ENCODE peak calls at places on chromosomes 11 and 22, in six cellular contexts. P is fibroblast of lung, A is neural progenitor cell, G is H9, J is mammary epithelial cell, N is colonic mucosa. O is an unnamed sample. For H3K27me3 and H3K4me1, the result is how much of the 10 kb centered on the place peaks cover.

GRCh38 chr11:28842716-28843115 is 734.5 kb downstream of the METTL15 start:
- DNase-seq in P (no peak), A (no peak), G (no peak), J (no peak), N (no peak), O (no peak)

GRCh38 chr11:95187730-95188129 is 43.3 kb downstream of the SESN3 start:
- DNase-seq in P (no peak), A (no peak), G (no peak), J (no peak), N (no peak), O (no peak)

GRCh38 chr22:43213962-43214361 is 27.0 kb upstream of the TTLL12 start:
- DNase-seq in P (no peak), A (no peak), G (no peak), J (no peak), N (no peak), O (no peak)

GRCh38 chr11:18700872-18701271 is 2.3 kb downstream of the TMEM86A start:
- DNase-seq in P (no peak), A (no peak), G (no peak), J (no peak), N (no peak), O (no peak)

GRCh38 chr11:128226106-128226716 is 361.1 kb downstream of the ETS1 start:
- DNase-seq in P (no peak), A (no peak), G (no peak), J (no peak), N (no peak), O (peak)

GRCh38 chr11:59667812-59668187 is 1.0 kb downstream of the PATL1 start:
- DNase-seq in P (no peak), A (peak), G (no peak), J (no peak), N (no peak), O (no peak)

GRCh38 chr11:103940542-103940941 is 95.9 kb upstream of the DDI1 start:
- DNase-seq in P (no peak), A (no peak), G (no peak), J (peak), N (no peak), O (peak)

GRCh38 chr22:33922268-33922667 is 2.0 kb upstream of the LARGE1 start:
- DNase-seq in P (peak), A (peak), G (peak), J (peak), N (peak), O (peak)

GRCh38 chr22:35743466-35743865 is 25.8 kb downstream of the APOL5 start:
- DNase-seq in P (peak), A (no peak), G (no peak), J (no peak), N (no peak), O (peak)

GRCh38 chr11:76391039-76391438 is 9.9 kb downstream of the GVQW3 start:
- DNase-seq in P (no peak), A (no peak), G (no peak), J (no peak), N (no peak), O (no peak)

GRCh38 chr11:108117746-108118371 is 3.5 kb upstream of the ACAT1 start:
- DNase-seq in P (peak), A (peak), G (no peak), J (peak), N (no peak), O (peak)

GRCh38 chr11:47257518-47258316 is at the start of gene NR1H3:
- DNase-seq in P (peak), A (peak), G (peak), J (peak), N (peak), O (peak)

GRCh38 chr11:75473684-75474083 is 40.7 kb upstream of the KLHL35 start:
- DNase-seq in P (no peak), A (no peak), G (no peak), J (no peak), N (no peak), O (no peak)

GRCh38 chr11:72239296-72239848 is 4.6 kb downstream of the PHOX2A start:
- DNase-seq in P (peak), A (peak), G (peak), J (no peak), N (peak), O (peak)

GRCh38 chr11:95067828-95068244 is 1.1 kb downstream of the SRSF8 start:
- DNase-seq in P (peak), A (no peak), G (no peak), J (no peak), N (peak), O (no peak)

GRCh38 chr22:47163876-47164513 is 401.5 kb downstream of the TBC1D22A start:
- DNase-seq in P (no peak), A (no peak), G (peak), J (no peak), N (no peak), O (no peak)

GRCh38 chr11:29685361-29685760 is 331.5 kb downstream of the KCNA4 start:
- DNase-seq in P (no peak), A (no peak), G (no peak), J (no peak), N (no peak), O (no peak)

GRCh38 chr11:68312780-68313573 is 586 bp downstream of the LRP5 start:
- DNase-seq in P (no peak), A (peak), G (no peak), J (no peak), N (no peak), O (peak)

GRCh38 chr11:8810331-8811301 is 100.4 kb upstream of the AKIP1 start:
- DNase-seq in P (peak), A (peak), G (peak), J (peak), N (peak), O (peak)

GRCh38 chr11:34052036-34052607 is 591 bp downstream of the CAPRIN1 start:
- DNase-seq in P (peak), A (peak), G (peak), J (peak), N (peak), O (peak)

GRCh38 chr11:17352925-17353227 is 1.3 kb downstream of the NCR3LG1 start:
- DNase-seq in P (peak), A (peak), G (peak), J (peak), N (peak), O (peak)

GRCh38 chr11:58647141-58647699 is 24.8 kb downstream of the CNTF start:
- DNase-seq in P (no peak), A (no peak), G (no peak), J (no peak), N (no peak), O (no peak)

GRCh38 chr11:47055534-47055933 is 119.0 kb downstream of the CSTPP1 start:
- DNase-seq in P (no peak), A (no peak), G (no peak), J (no peak), N (no peak), O (no peak)

GRCh38 chr22:17576475-17576874 is 13.2 kb downstream of the SLC25A18 start:
- DNase-seq in P (no peak), A (no peak), G (peak), J (peak), N (no peak), O (peak)

GRCh38 chr11:44741976-44742375 is 15.2 kb downstream of the TSPAN18 start:
- DNase-seq in P (no peak), A (no peak), G (no peak), J (no peak), N (no peak), O (no peak)

GRCh38 chr11:110261195-110262140 is 34.9 kb downstream of the RDX start:
- DNase-seq in P (peak), A (no peak), G (no peak), J (no peak), N (no peak), O (peak)

GRCh38 chr22:26949193-26949592 is 291.8 kb downstream of the MIAT start:
- DNase-seq in P (peak), A (peak), G (no peak), J (peak), N (no peak), O (peak)

GRCh38 chr22:43698403-43698802 is 113.7 kb downstream of the EFCAB6 start:
- DNase-seq in P (no peak), A (no peak), G (no peak), J (peak), N (no peak), O (no peak)

GRCh38 chr22:19886605-19887250 is 32.1 kb upstream of the GNB1L start:
- DNase-seq in P (peak), A (no peak), G (no peak), J (peak), N (no peak), O (peak)

GRCh38 chr11:34049058-34049457 is 2.5 kb upstream of the CAPRIN1 start:
- DNase-seq in P (no peak), A (no peak), G (no peak), J (no peak), N (no peak), O (no peak)

GRCh38 chr11:71193431-71193830 is 58.9 kb downstream of the SHANK2 start:
- DNase-seq in P (no peak), A (no peak), G (no peak), J (no peak), N (no peak), O (no peak)

GRCh38 chr11:112949781-112950575 is 11.2 kb upstream of the NCAM1 start:
- DNase-seq in P (no peak), A (no peak), G (no peak), J (no peak), N (no peak), O (no peak)

GRCh38 chr22:43243275-43243768 is 56.4 kb upstream of the TTLL12 start:
- DNase-seq in P (no peak), A (no peak), G (no peak), J (no peak), N (no peak), O (no peak)

GRCh38 chr11:99198215-99198614 is 177.5 kb downstream of the CNTN5 start:
- DNase-seq in P (no peak), A (no peak), G (no peak), J (no peak), N (no peak), O (no peak)

GRCh38 chr11:27213232-27213660 is 149.8 kb downstream of the CCDC34 start:
- DNase-seq in P (peak), A (peak), G (no peak), J (peak), N (peak), O (peak)

GRCh38 chr11:116590844-116591575 is 181.8 kb downstream of the BUD13 start:
- DNase-seq in P (no peak), A (no peak), G (no peak), J (no peak), N (no peak), O (no peak)
- H3K27me3 ChIP-seq in P (under half), A (under half), G (under half), J (under half), N (under half), O (under half)

GRCh38 chr22:38218661-38219331 is 17.0 kb downstream of the MAFF start:
- DNase-seq in P (peak), A (peak), G (peak), J (peak), N (peak), O (peak)

GRCh38 chr22:38220163-38220562 is 18.4 kb downstream of the MAFF start:
- DNase-seq in P (no peak), A (no peak), G (no peak), J (no peak), N (no peak), O (no peak)

GRCh38 chr22:38221407-38221806 is 19.6 kb downstream of the MAFF start:
- DNase-seq in P (no peak), A (no peak), G (no peak), J (no peak), N (no peak), O (no peak)

GRCh38 chr22:38220653-38221386 is 19.0 kb downstream of the MAFF start:
- DNase-seq in P (no peak), A (no peak), G (no peak), J (no peak), N (no peak), O (no peak)

GRCh38 chr22:38219644-38220043 is 17.9 kb downstream of the MAFF start:
- DNase-seq in P (no peak), A (no peak), G (no peak), J (no peak), N (no peak), O (no peak)
- H3K9ac ChIP-seq in P (no peak), A (no peak), G (no peak), J (peak), N (peak), O (peak)

GRCh38 chr22:31488988-31489617 is 539 bp downstream of the EIF4ENIF1 start:
- DNase-seq in P (no peak), A (peak), G (peak), J (peak), N (peak), O (peak)
- H3K4me1 ChIP-seq in P (under half), A (under half), G (under half), J (under half), N (under half), O (under half)

DNA sequence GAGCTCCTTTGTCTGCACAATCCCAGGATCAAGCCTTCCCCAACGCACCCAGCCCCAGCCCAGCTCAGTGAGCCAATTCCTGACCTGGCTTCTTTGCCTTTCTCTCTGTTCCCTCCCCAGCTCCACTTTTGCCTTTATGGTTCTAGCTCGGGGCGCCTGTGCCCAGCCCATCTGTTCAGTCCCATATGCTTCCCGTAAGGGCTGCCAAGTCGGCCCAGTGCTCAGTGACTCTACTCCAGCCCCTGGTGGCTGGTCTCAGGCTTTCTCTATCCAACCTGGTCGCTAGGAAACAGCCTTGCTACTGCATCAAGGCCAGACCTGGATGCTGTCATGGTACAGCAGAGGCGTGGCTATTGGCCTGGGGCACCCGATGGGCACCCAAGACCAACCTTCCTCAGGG is 178.1 kb downstream of the DSCAML1 start:
- DNase-seq in P (no peak), A (peak), G (peak), J (no peak), N (no peak), O (no peak)
- H3K27me3 ChIP-seq in P (under half), A (under half), G (under half), J (under half), N (under half), O (half or more)

GRCh38 chr11:13007182-13007581 is 1.9 kb upstream of the RASSF10 start:
- DNase-seq in P (no peak), A (no peak), G (no peak), J (no peak), N (no peak), O (no peak)
- H3K9ac ChIP-seq in P (no peak), A (no peak), G (no peak), J (no peak), N (no peak), O (no peak)

GRCh38 chr11:119126675-119127268 is 5.4 kb downstream of the HINFP start:
- DNase-seq in P (no peak), A (no peak), G (no peak), J (no peak), N (no peak), O (no peak)
- H3K4me1 ChIP-seq in P (under half), A (under half), G (under half), J (under half), N (under half), O (under half)

GRCh38 chr11:20597924-20598484 is 1.4 kb upstream of the SLC6A5 start:
- DNase-seq in P (no peak), A (peak), G (no peak), J (no peak), N (no peak), O (no peak)

GRCh38 chr11:20599424-20600346 is at the start of gene SLC6A5:
- DNase-seq in P (peak), A (peak), G (peak), J (peak), N (no peak), O (peak)

GRCh38 chr11:20597137-20597923 is 2.1 kb upstream of the SLC6A5 start:
- DNase-seq in P (no peak), A (peak), G (no peak), J (no peak), N (no peak), O (no peak)

GRCh38 chr11:20596629-20597129 is 2.7 kb upstream of the SLC6A5 start:
- DNase-seq in P (no peak), A (peak), G (peak), J (peak), N (no peak), O (no peak)

DNA sequence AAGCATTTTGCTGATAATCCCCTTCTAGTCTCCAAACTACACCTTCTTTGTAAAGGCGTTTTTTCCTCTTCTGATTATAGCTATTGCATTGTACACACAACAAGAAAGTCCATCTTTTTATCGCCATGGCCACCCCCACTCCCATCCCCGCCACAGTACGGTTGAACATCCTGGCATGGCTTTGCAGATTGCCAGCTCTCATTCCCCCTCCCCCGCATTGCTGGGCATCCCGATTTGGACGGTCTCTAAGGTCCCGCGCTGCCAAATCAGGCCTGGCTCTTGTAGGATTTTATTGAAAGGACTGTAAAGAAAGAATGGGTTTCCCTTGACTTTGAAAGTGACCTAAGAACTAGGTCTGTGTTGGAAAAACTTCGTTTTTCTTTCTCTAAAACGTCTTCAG is 921 bp upstream of the SLC6A5 start:
- DNase-seq in P (no peak), A (peak), G (no peak), J (no peak), N (no peak), O (no peak)
- H3K27me3 ChIP-seq in P (half or more), A (half or more), G (half or more), J (half or more), N (half or more), O (half or more)

GRCh38 chr11:119671048-119671447 is 58.0 kb downstream of the NECTIN1 start:
- DNase-seq in P (peak), A (no peak), G (no peak), J (no peak), N (peak), O (peak)

GRCh38 chr11:119672597-119672996 is 56.4 kb downstream of the NECTIN1 start:
- DNase-seq in P (no peak), A (no peak), G (no peak), J (no peak), N (no peak), O (no peak)

GRCh38 chr11:119676461-119677020 is 52.5 kb downstream of the NECTIN1 start:
- DNase-seq in P (peak), A (no peak), G (no peak), J (no peak), N (no peak), O (no peak)

GRCh38 chr11:119671561-119672015 is 57.4 kb downstream of the NECTIN1 start:
- DNase-seq in P (peak), A (peak), G (no peak), J (no peak), N (no peak), O (no peak)

GRCh38 chr11:119673389-119674336 is 55.3 kb downstream of the NECTIN1 start:
- DNase-seq in P (no peak), A (no peak), G (no peak), J (no peak), N (peak), O (no peak)
- H3K9ac ChIP-seq in P (no peak), A (no peak), G (no peak), J (no peak), N (no peak), O (no peak)

DNA sequence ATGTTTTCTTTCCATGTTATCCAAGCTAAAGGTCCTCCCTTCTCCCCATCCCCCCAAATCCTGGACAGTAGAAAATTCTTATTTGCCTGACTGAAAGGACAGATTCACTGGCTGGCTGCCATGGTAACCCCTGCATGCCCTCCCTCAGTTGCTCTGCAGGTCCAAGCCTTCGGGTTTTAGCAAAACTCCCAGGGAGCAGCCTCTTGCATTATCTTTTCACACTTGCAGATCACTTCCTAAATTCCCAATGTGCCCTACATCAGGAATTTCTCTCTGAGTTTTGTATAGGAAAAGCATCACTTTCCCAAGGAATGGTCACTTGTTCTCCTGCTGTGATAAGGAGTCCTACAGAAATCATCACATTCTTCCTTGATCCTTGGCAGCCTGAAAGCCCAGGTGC is 75.0 kb upstream of the TENM4 start:
- DNase-seq in P (no peak), A (peak), G (no peak), J (no peak), N (no peak), O (no peak)
- H3K4me1 ChIP-seq in P (under half), A (under half), G (under half), J (under half), N (under half), O (under half)

GRCh38 chr22:22716136-22716535 is 71.7 kb downstream of the GGTLC2 start:
- DNase-seq in P (no peak), A (no peak), G (no peak), J (no peak), N (no peak), O (no peak)
- H3K27me3 ChIP-seq in P (under half), A (half or more), G (under half), J (under half), N (under half), O (under half)